ENCODE peak calls at places on chromosomes 2 and 18, in seven cellular contexts. One of them, this sample, is unnamed.

GRCh38 chr2:1862881-1863280 is 118.6 kb upstream of the PXDN start:
- DNase-seq in neural crest cell: no peak
- DNase-seq in breast epithelium: no peak
- DNase-seq in fibroblast of gingiva: no peak
- DNase-seq in EH: no peak
- DNase-seq in aorta: no peak
- DNase-seq in GM20000: no peak
- DNase-seq in this sample: no peak

GRCh38 chr2:127145255-127145899 is 38.4 kb upstream of the BIN1 start:
- DNase-seq in neural crest cell: no peak
- DNase-seq in breast epithelium: no peak
- DNase-seq in fibroblast of gingiva: peak
- DNase-seq in EH: peak
- DNase-seq in aorta: no peak
- DNase-seq in GM20000: no peak
- DNase-seq in this sample: peak

GRCh38 chr2:151490276-151490675 is 80.6 kb downstream of the RIF1 start:
- DNase-seq in neural crest cell: no peak
- DNase-seq in breast epithelium: no peak
- DNase-seq in fibroblast of gingiva: no peak
- DNase-seq in EH: no peak
- DNase-seq in aorta: no peak
- DNase-seq in GM20000: no peak
- DNase-seq in this sample: no peak

GRCh38 chr2:167602122-167602521 is 645.3 kb downstream of the STK39 start:
- DNase-seq in neural crest cell: no peak
- DNase-seq in breast epithelium: no peak
- DNase-seq in fibroblast of gingiva: no peak
- DNase-seq in EH: no peak
- DNase-seq in aorta: no peak
- DNase-seq in GM20000: no peak
- DNase-seq in this sample: no peak

GRCh38 chr2:72980535-72981217 is 63.4 kb downstream of the EMX1 start:
- DNase-seq in neural crest cell: no peak
- DNase-seq in breast epithelium: no peak
- DNase-seq in fibroblast of gingiva: no peak
- DNase-seq in EH: peak
- DNase-seq in aorta: peak
- DNase-seq in GM20000: no peak
- DNase-seq in this sample: peak

GRCh38 chr18:76528477-76529432 is 33.7 kb upstream of the ZNF516 start:
- DNase-seq in neural crest cell: peak
- DNase-seq in breast epithelium: no peak
- DNase-seq in fibroblast of gingiva: peak
- DNase-seq in EH: peak
- DNase-seq in aorta: no peak
- DNase-seq in GM20000: peak
- DNase-seq in this sample: peak

GRCh38 chr2:231642631-231643493 is 50.2 kb downstream of the TEX44 start:
- DNase-seq in neural crest cell: no peak
- DNase-seq in breast epithelium: peak
- DNase-seq in fibroblast of gingiva: peak
- DNase-seq in EH: peak
- DNase-seq in aorta: peak
- DNase-seq in GM20000: peak
- DNase-seq in this sample: peak

GRCh38 chr2:169478339-169478738 is 955 bp upstream of the BBS5 start:
- DNase-seq in neural crest cell: no peak
- DNase-seq in breast epithelium: no peak
- DNase-seq in fibroblast of gingiva: peak
- DNase-seq in EH: peak
- DNase-seq in aorta: peak
- DNase-seq in GM20000: no peak
- DNase-seq in this sample: peak

GRCh38 chr2:128606837-128607236 is 288.2 kb upstream of the HS6ST1 start:
- DNase-seq in neural crest cell: no peak
- DNase-seq in breast epithelium: no peak
- DNase-seq in fibroblast of gingiva: no peak
- DNase-seq in EH: no peak
- DNase-seq in aorta: no peak
- DNase-seq in GM20000: no peak
- DNase-seq in this sample: no peak

GRCh38 chr2:229297284-229297683 is 26.2 kb upstream of the PID1 start:
- DNase-seq in neural crest cell: no peak
- DNase-seq in breast epithelium: no peak
- DNase-seq in fibroblast of gingiva: peak
- DNase-seq in EH: no peak
- DNase-seq in aorta: no peak
- DNase-seq in GM20000: no peak
- DNase-seq in this sample: peak

GRCh38 chr2:168336786-168337388 is 89.5 kb upstream of the STK39 start:
- DNase-seq in neural crest cell: no peak
- DNase-seq in breast epithelium: peak
- DNase-seq in fibroblast of gingiva: no peak
- DNase-seq in EH: no peak
- DNase-seq in aorta: no peak
- DNase-seq in GM20000: peak
- DNase-seq in this sample: peak

GRCh38 chr2:176473177-176473576 is 203.9 kb downstream of the MTX2 start:
- DNase-seq in neural crest cell: no peak
- DNase-seq in breast epithelium: peak
- DNase-seq in fibroblast of gingiva: peak
- DNase-seq in EH: peak
- DNase-seq in aorta: no peak
- DNase-seq in GM20000: peak
- DNase-seq in this sample: peak

GRCh38 chr18:54023471-54023870 is 201.0 kb downstream of the MBD2 start:
- DNase-seq in neural crest cell: no peak
- DNase-seq in breast epithelium: no peak
- DNase-seq in fibroblast of gingiva: peak
- DNase-seq in EH: peak
- DNase-seq in aorta: no peak
- DNase-seq in GM20000: no peak
- DNase-seq in this sample: peak

GRCh38 chr2:172906401-172906811 is 169.2 kb upstream of the MAP3K20 start:
- DNase-seq in neural crest cell: no peak
- DNase-seq in breast epithelium: no peak
- DNase-seq in fibroblast of gingiva: no peak
- DNase-seq in EH: no peak
- DNase-seq in aorta: no peak
- DNase-seq in GM20000: no peak
- DNase-seq in this sample: no peak

GRCh38 chr18:44149706-44150105 is 531.0 kb upstream of the SETBP1 start:
- DNase-seq in neural crest cell: no peak
- DNase-seq in breast epithelium: no peak
- DNase-seq in fibroblast of gingiva: peak
- DNase-seq in EH: peak
- DNase-seq in aorta: no peak
- DNase-seq in GM20000: no peak
- DNase-seq in this sample: peak

GRCh38 chr2:148303166-148303565 is 282.3 kb downstream of the MBD5 start:
- DNase-seq in neural crest cell: no peak
- DNase-seq in breast epithelium: no peak
- DNase-seq in fibroblast of gingiva: no peak
- DNase-seq in EH: no peak
- DNase-seq in aorta: no peak
- DNase-seq in GM20000: no peak
- DNase-seq in this sample: no peak

GRCh38 chr2:6557737-6558136 is 308.0 kb downstream of the CMPK2 start:
- DNase-seq in neural crest cell: no peak
- DNase-seq in breast epithelium: no peak
- DNase-seq in fibroblast of gingiva: no peak
- DNase-seq in EH: no peak
- DNase-seq in aorta: no peak
- DNase-seq in GM20000: no peak
- DNase-seq in this sample: no peak

This sample was measured in M059J.